ENCODE peak calls at places on chromosome 22, in ten cellular contexts. One of them, this sample, is unnamed.

GRCh38 chr22:19057999-19058491 is 64.2 kb downstream of the DGCR2 start:
- DNase-seq in brain microvascular endothelial cell: no peak
- DNase-seq in osteoblast: peak; percentile 32
- DNase-seq in right lobe of liver: no peak
- DNase-seq in HFF-Myc: no peak
- DNase-seq in tibial nerve: no peak
- DNase-seq in BJ: no peak
- DNase-seq in AG09309: no peak
- DNase-seq in CD8-positive, alpha-beta T cell: peak; percentile 43
- DNase-seq in right atrium auricular region: no peak
- DNase-seq in this sample: no peak

GRCh38 chr22:42623301-42623751 is 8.6 kb upstream of the POLDIP3 start:
- DNase-seq in brain microvascular endothelial cell: no peak
- DNase-seq in osteoblast: peak; percentile 76
- DNase-seq in right lobe of liver: no peak
- DNase-seq in HFF-Myc: no peak
- DNase-seq in tibial nerve: no peak
- DNase-seq in BJ: no peak
- DNase-seq in AG09309: no peak
- DNase-seq in CD8-positive, alpha-beta T cell: no peak
- DNase-seq in right atrium auricular region: no peak
- DNase-seq in this sample: no peak

GRCh38 chr22:31350410-31350863 is 4.3 kb upstream of the PATZ1 start:
- DNase-seq in brain microvascular endothelial cell: no peak
- DNase-seq in osteoblast: no peak
- DNase-seq in right lobe of liver: peak; percentile 82
- DNase-seq in HFF-Myc: no peak
- DNase-seq in tibial nerve: no peak
- DNase-seq in BJ: no peak
- DNase-seq in AG09309: no peak
- DNase-seq in CD8-positive, alpha-beta T cell: no peak
- DNase-seq in right atrium auricular region: no peak
- DNase-seq in this sample: no peak

GRCh38 chr22:27032121-27032761 is 374.9 kb downstream of the MIAT start:
- DNase-seq in brain microvascular endothelial cell: no peak
- DNase-seq in osteoblast: peak; percentile 77
- DNase-seq in right lobe of liver: peak; percentile 40
- DNase-seq in HFF-Myc: no peak
- DNase-seq in tibial nerve: no peak
- DNase-seq in BJ: no peak
- DNase-seq in AG09309: no peak
- DNase-seq in CD8-positive, alpha-beta T cell: no peak
- DNase-seq in right atrium auricular region: no peak
- DNase-seq in this sample: no peak

GRCh38 chr22:42376721-42377177 is 55.5 kb downstream of the NFAM1 start:
- DNase-seq in brain microvascular endothelial cell: no peak
- DNase-seq in osteoblast: no peak
- DNase-seq in right lobe of liver: peak; percentile 49
- DNase-seq in HFF-Myc: peak; percentile 96
- DNase-seq in tibial nerve: peak; percentile 73
- DNase-seq in BJ: peak; percentile 87
- DNase-seq in AG09309: no peak
- DNase-seq in CD8-positive, alpha-beta T cell: no peak
- DNase-seq in right atrium auricular region: peak; percentile 85
- DNase-seq in this sample: no peak

GRCh38 chr22:50294319-50294656 is 13.2 kb downstream of the PLXNB2 start:
- DNase-seq in brain microvascular endothelial cell: no peak
- DNase-seq in osteoblast: peak; percentile 89
- DNase-seq in right lobe of liver: no peak
- DNase-seq in HFF-Myc: no peak
- DNase-seq in tibial nerve: no peak
- DNase-seq in BJ: no peak
- DNase-seq in AG09309: no peak
- DNase-seq in CD8-positive, alpha-beta T cell: no peak
- DNase-seq in right atrium auricular region: no peak
- DNase-seq in this sample: no peak

GRCh38 chr22:49502126-49502826 is 325.4 kb downstream of the BRD1 start:
- DNase-seq in brain microvascular endothelial cell: peak; percentile 7
- DNase-seq in osteoblast: no peak
- DNase-seq in right lobe of liver: no peak
- DNase-seq in HFF-Myc: no peak
- DNase-seq in tibial nerve: no peak
- DNase-seq in BJ: no peak
- DNase-seq in AG09309: no peak
- DNase-seq in CD8-positive, alpha-beta T cell: no peak
- DNase-seq in right atrium auricular region: no peak
- DNase-seq in this sample: no peak

GRCh38 chr22:32852346-32853251 is 51.1 kb downstream of the TIMP3 start:
- DNase-seq in brain microvascular endothelial cell: peak; percentile 39
- DNase-seq in osteoblast: no peak
- DNase-seq in right lobe of liver: no peak
- DNase-seq in HFF-Myc: no peak
- DNase-seq in tibial nerve: peak; percentile 72
- DNase-seq in BJ: no peak
- DNase-seq in AG09309: no peak
- DNase-seq in CD8-positive, alpha-beta T cell: no peak
- DNase-seq in right atrium auricular region: peak; percentile 80
- DNase-seq in this sample: no peak

GRCh38 chr22:43008509-43008908 is 6.4 kb downstream of the PACSIN2 start:
- DNase-seq in brain microvascular endothelial cell: no peak
- DNase-seq in osteoblast: no peak
- DNase-seq in right lobe of liver: no peak
- DNase-seq in HFF-Myc: no peak
- DNase-seq in tibial nerve: no peak
- DNase-seq in BJ: no peak
- DNase-seq in AG09309: no peak
- DNase-seq in CD8-positive, alpha-beta T cell: no peak
- DNase-seq in right atrium auricular region: peak; percentile 77
- DNase-seq in this sample: no peak

GRCh38 chr22:49207008-49207775 is 620.5 kb downstream of the BRD1 start:
- DNase-seq in brain microvascular endothelial cell: no peak
- DNase-seq in osteoblast: no peak
- DNase-seq in right lobe of liver: peak; percentile 2
- DNase-seq in HFF-Myc: no peak
- DNase-seq in tibial nerve: no peak
- DNase-seq in BJ: no peak
- DNase-seq in AG09309: no peak
- DNase-seq in CD8-positive, alpha-beta T cell: peak; percentile 29
- DNase-seq in right atrium auricular region: peak; percentile 46
- DNase-seq in this sample: no peak

GRCh38 chr22:47010211-47010610 is 247.8 kb downstream of the TBC1D22A start:
- DNase-seq in brain microvascular endothelial cell: no peak
- DNase-seq in osteoblast: peak; percentile 14
- DNase-seq in right lobe of liver: no peak
- DNase-seq in HFF-Myc: no peak
- DNase-seq in tibial nerve: no peak
- DNase-seq in BJ: no peak
- DNase-seq in AG09309: no peak
- DNase-seq in CD8-positive, alpha-beta T cell: no peak
- DNase-seq in right atrium auricular region: no peak
- DNase-seq in this sample: no peak

GRCh38 chr22:47011131-47011854 is 248.8 kb downstream of the TBC1D22A start:
- DNase-seq in brain microvascular endothelial cell: no peak
- DNase-seq in osteoblast: peak; percentile 69
- DNase-seq in right lobe of liver: no peak
- DNase-seq in HFF-Myc: no peak
- DNase-seq in tibial nerve: no peak
- DNase-seq in BJ: no peak
- DNase-seq in AG09309: no peak
- DNase-seq in CD8-positive, alpha-beta T cell: no peak
- DNase-seq in right atrium auricular region: no peak
- DNase-seq in this sample: no peak

GRCh38 chr22:47007496-47007895 is 245.0 kb downstream of the TBC1D22A start:
- DNase-seq in brain microvascular endothelial cell: no peak
- DNase-seq in osteoblast: peak; percentile 46
- DNase-seq in right lobe of liver: no peak
- DNase-seq in HFF-Myc: no peak
- DNase-seq in tibial nerve: no peak
- DNase-seq in BJ: no peak
- DNase-seq in AG09309: no peak
- DNase-seq in CD8-positive, alpha-beta T cell: no peak
- DNase-seq in right atrium auricular region: no peak
- DNase-seq in this sample: no peak

GRCh38 chr22:47008208-47008885 is 245.9 kb downstream of the TBC1D22A start:
- DNase-seq in brain microvascular endothelial cell: no peak
- DNase-seq in osteoblast: peak; percentile 49
- DNase-seq in right lobe of liver: no peak
- DNase-seq in HFF-Myc: no peak
- DNase-seq in tibial nerve: no peak
- DNase-seq in BJ: no peak
- DNase-seq in AG09309: no peak
- DNase-seq in CD8-positive, alpha-beta T cell: no peak
- DNase-seq in right atrium auricular region: no peak
- DNase-seq in this sample: no peak

GRCh38 chr22:47009304-47010101 is 247.1 kb downstream of the TBC1D22A start:
- DNase-seq in brain microvascular endothelial cell: no peak
- DNase-seq in osteoblast: peak; percentile 10
- DNase-seq in right lobe of liver: no peak
- DNase-seq in HFF-Myc: no peak
- DNase-seq in tibial nerve: no peak
- DNase-seq in BJ: no peak
- DNase-seq in AG09309: no peak
- DNase-seq in CD8-positive, alpha-beta T cell: no peak
- DNase-seq in right atrium auricular region: no peak
- DNase-seq in this sample: no peak
- TF ChIP-seq CTCF in brain microvascular endothelial cell: no peak
- TF ChIP-seq CTCF in osteoblast: no peak
- TF ChIP-seq CTCF in right lobe of liver: no peak
- TF ChIP-seq CTCF in HFF-Myc: no peak
- TF ChIP-seq CTCF in tibial nerve: no peak
- TF ChIP-seq CTCF in BJ: no peak
- TF ChIP-seq CTCF in AG09309: no peak
- TF ChIP-seq CTCF in CD8-positive, alpha-beta T cell: no peak
- TF ChIP-seq CTCF in right atrium auricular region: no peak
- TF ChIP-seq CTCF in this sample: no peak

DNA sequence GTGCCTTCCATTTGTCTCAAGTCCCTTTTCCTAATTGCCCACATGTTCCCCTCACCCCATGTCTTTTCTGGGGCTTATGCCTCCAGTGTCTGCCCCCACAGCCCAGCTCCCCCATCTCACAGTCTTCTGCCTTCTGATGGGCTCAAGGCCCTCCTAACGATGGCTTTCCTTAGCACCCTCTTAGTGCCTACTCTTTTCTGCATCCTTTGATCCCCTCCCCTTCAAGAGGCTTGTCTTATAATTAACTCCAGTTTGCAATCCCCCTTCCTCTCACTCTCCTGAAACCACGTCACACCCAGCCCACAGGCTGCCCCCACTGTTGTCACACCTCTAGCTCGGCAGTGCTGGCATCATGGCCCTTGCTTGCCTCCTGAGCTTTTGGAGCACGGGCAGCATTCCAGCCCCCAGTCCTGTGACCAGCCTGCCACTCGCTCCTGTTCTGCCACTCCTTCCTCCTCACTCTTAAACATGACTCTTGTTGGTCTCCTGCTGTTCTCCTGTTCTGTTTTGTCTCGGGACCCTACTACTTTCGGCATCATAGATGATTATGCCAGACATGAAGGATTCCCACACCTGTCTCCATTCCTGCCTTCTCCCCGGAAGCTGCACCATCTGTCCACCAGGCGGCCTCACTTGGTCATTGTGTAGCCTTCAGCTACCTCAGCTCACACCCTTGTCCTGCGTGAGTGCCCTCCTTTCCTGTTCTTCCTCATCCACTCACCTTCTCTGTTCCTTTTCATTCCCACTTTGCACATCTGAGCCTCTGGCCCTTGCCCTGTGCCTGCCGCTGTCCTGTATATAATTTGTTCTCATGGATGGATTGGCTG is 26.1 kb downstream of the UBE2L3 start:
- DNase-seq in brain microvascular endothelial cell: no peak
- DNase-seq in osteoblast: no peak
- DNase-seq in right lobe of liver: no peak
- DNase-seq in HFF-Myc: no peak
- DNase-seq in tibial nerve: no peak
- DNase-seq in BJ: no peak
- DNase-seq in AG09309: no peak
- DNase-seq in CD8-positive, alpha-beta T cell: no peak
- DNase-seq in right atrium auricular region: no peak
- DNase-seq in this sample: no peak
- TF ChIP-seq CTCF in brain microvascular endothelial cell: peak; percentile 66
- TF ChIP-seq CTCF in osteoblast: peak; percentile 39
- TF ChIP-seq CTCF in right lobe of liver: no peak
- TF ChIP-seq CTCF in HFF-Myc: peak; percentile 46
- TF ChIP-seq CTCF in tibial nerve: no peak
- TF ChIP-seq CTCF in BJ: peak; percentile 25
- TF ChIP-seq CTCF in AG09309: peak; percentile 35
- TF ChIP-seq CTCF in CD8-positive, alpha-beta T cell: no peak
- TF ChIP-seq CTCF in right atrium auricular region: peak; percentile 36
- TF ChIP-seq CTCF in this sample: peak; percentile 54

GRCh38 chr22:22168941-22169867 is 75.4 kb upstream of the VPREB1 start:
- DNase-seq in brain microvascular endothelial cell: no peak
- DNase-seq in osteoblast: no peak
- DNase-seq in right lobe of liver: no peak
- DNase-seq in HFF-Myc: no peak
- DNase-seq in tibial nerve: no peak
- DNase-seq in BJ: no peak
- DNase-seq in AG09309: no peak
- DNase-seq in CD8-positive, alpha-beta T cell: no peak
- DNase-seq in right atrium auricular region: no peak
- DNase-seq in this sample: no peak

GRCh38 chr22:22169923-22170322 is 74.7 kb upstream of the VPREB1 start:
- DNase-seq in brain microvascular endothelial cell: no peak
- DNase-seq in osteoblast: no peak
- DNase-seq in right lobe of liver: no peak
- DNase-seq in HFF-Myc: no peak
- DNase-seq in tibial nerve: no peak
- DNase-seq in BJ: no peak
- DNase-seq in AG09309: no peak
- DNase-seq in CD8-positive, alpha-beta T cell: no peak
- DNase-seq in right atrium auricular region: no peak
- DNase-seq in this sample: no peak

GRCh38 chr22:22167791-22168189 is 76.8 kb upstream of the VPREB1 start:
- DNase-seq in brain microvascular endothelial cell: no peak
- DNase-seq in osteoblast: no peak
- DNase-seq in right lobe of liver: no peak
- DNase-seq in HFF-Myc: no peak
- DNase-seq in tibial nerve: no peak
- DNase-seq in BJ: no peak
- DNase-seq in AG09309: no peak
- DNase-seq in CD8-positive, alpha-beta T cell: no peak
- DNase-seq in right atrium auricular region: no peak
- DNase-seq in this sample: no peak

GRCh38 chr22:22168190-22168940 is 76.2 kb upstream of the VPREB1 start:
- DNase-seq in brain microvascular endothelial cell: no peak
- DNase-seq in osteoblast: no peak
- DNase-seq in right lobe of liver: no peak
- DNase-seq in HFF-Myc: no peak
- DNase-seq in tibial nerve: no peak
- DNase-seq in BJ: no peak
- DNase-seq in AG09309: peak; percentile 5
- DNase-seq in CD8-positive, alpha-beta T cell: no peak
- DNase-seq in right atrium auricular region: no peak
- DNase-seq in this sample: no peak

GRCh38 chr22:22171357-22172218 is 73.0 kb upstream of the VPREB1 start:
- DNase-seq in brain microvascular endothelial cell: no peak
- DNase-seq in osteoblast: no peak
- DNase-seq in right lobe of liver: peak; percentile 45
- DNase-seq in HFF-Myc: no peak
- DNase-seq in tibial nerve: no peak
- DNase-seq in BJ: no peak
- DNase-seq in AG09309: no peak
- DNase-seq in CD8-positive, alpha-beta T cell: no peak
- DNase-seq in right atrium auricular region: no peak
- DNase-seq in this sample: no peak
- TF ChIP-seq CTCF in brain microvascular endothelial cell: peak; percentile 61
- TF ChIP-seq CTCF in osteoblast: peak; percentile 40
- TF ChIP-seq CTCF in right lobe of liver: peak; percentile 36
- TF ChIP-seq CTCF in HFF-Myc: peak; percentile 41
- TF ChIP-seq CTCF in tibial nerve: no peak
- TF ChIP-seq CTCF in BJ: peak; percentile 33
- TF ChIP-seq CTCF in AG09309: peak; percentile 26
- TF ChIP-seq CTCF in CD8-positive, alpha-beta T cell: no peak
- TF ChIP-seq CTCF in right atrium auricular region: peak; percentile 18
- TF ChIP-seq CTCF in this sample: peak; percentile 51

GRCh38 chr22:45977551-45978274 is 751 bp upstream of the WNT7B start:
- DNase-seq in brain microvascular endothelial cell: no peak
- DNase-seq in osteoblast: peak; percentile 90
- DNase-seq in right lobe of liver: no peak
- DNase-seq in HFF-Myc: no peak
- DNase-seq in tibial nerve: no peak
- DNase-seq in BJ: no peak
- DNase-seq in AG09309: no peak
- DNase-seq in CD8-positive, alpha-beta T cell: no peak
- DNase-seq in right atrium auricular region: no peak
- DNase-seq in this sample: no peak
- TF ChIP-seq CTCF in brain microvascular endothelial cell: no peak
- TF ChIP-seq CTCF in osteoblast: no peak
- TF ChIP-seq CTCF in right lobe of liver: no peak
- TF ChIP-seq CTCF in HFF-Myc: no peak
- TF ChIP-seq CTCF in tibial nerve: no peak
- TF ChIP-seq CTCF in BJ: no peak
- TF ChIP-seq CTCF in AG09309: no peak
- TF ChIP-seq CTCF in CD8-positive, alpha-beta T cell: no peak
- TF ChIP-seq CTCF in right atrium auricular region: no peak
- TF ChIP-seq CTCF in this sample: no peak

This sample was measured in progenitor cell of endocrine pancreas.